ENCODE peak calls at places on chromosomes 13 and 19, in seven cellular contexts. U is pancreas, K is hepatocyte, R is body of pancreas, F is keratinocyte, L is HCT116, X is tibial nerve. O is an unnamed sample. For H3K27me3, the result is how much of the 10 kb centered on the place peaks cover.

GRCh38 chr13:80755925-80756324 is 415.0 kb upstream of the SPRY2 start:
- DNase-seq in L (no peak), U (no peak), F (no peak), K (peak), X (no peak), R (no peak), O (no peak)

GRCh38 chr19:10271543-10272086 is 695 bp downstream of the ICAM1 start:
- DNase-seq in K (no peak), U (no peak), R (no peak), F (no peak), X (no peak), L (no peak), O (no peak)

GRCh38 chr19:13839193-13839937 is 37.6 kb upstream of the NANOS3 start:
- DNase-seq in X (peak), F (no peak), U (peak), R (peak), L (no peak), K (peak), O (no peak)

GRCh38 chr13:33057019-33057785 is 41.0 kb downstream of the KL start:
- DNase-seq in L (no peak), F (no peak), U (no peak), R (no peak), X (peak), K (no peak), O (no peak)

GRCh38 chr13:112635323-112635722 is 47.4 kb upstream of the TUBGCP3 start:
- DNase-seq in K (no peak), R (no peak), F (no peak), L (no peak), X (no peak), U (peak), O (no peak)

GRCh38 chr13:112893570-112894422 is 75.2 kb upstream of the MCF2L start:
- DNase-seq in K (peak), U (peak), L (no peak), R (peak), X (no peak), F (no peak), O (no peak)

GRCh38 chr13:74554581-74555290 is 420.5 kb upstream of the KLF12 start:
- DNase-seq in U (no peak), L (no peak), X (no peak), R (no peak), K (no peak), F (no peak), O (no peak)

GRCh38 chr13:101230271-101230890 is 185.9 kb downstream of the NALCN start:
- DNase-seq in K (no peak), L (no peak), R (no peak), X (no peak), F (no peak), U (no peak), O (peak)

GRCh38 chr13:37074703-37075102 is 15.2 kb upstream of the SUPT20H start:
- DNase-seq in U (no peak), L (peak), X (no peak), F (no peak), R (no peak), K (peak), O (no peak)

GRCh38 chr13:113771709-113772331 is 12.8 kb downstream of the TMEM255B start:
- DNase-seq in L (no peak), F (no peak), K (no peak), R (no peak), U (no peak), X (no peak), O (no peak)

GRCh38 chr13:42216422-42216735 is 55.6 kb upstream of the AKAP11 start:
- DNase-seq in X (no peak), F (no peak), L (no peak), U (no peak), K (no peak), R (no peak), O (no peak)

GRCh38 chr13:113209880-113210421 is 538 bp downstream of the CUL4A start:
- DNase-seq in L (peak), U (peak), F (no peak), K (peak), X (no peak), R (peak), O (peak)

GRCh38 chr19:19338082-19338481 is 17.5 kb downstream of the MAU2 start:
- DNase-seq in U (no peak), L (no peak), X (no peak), K (no peak), R (no peak), F (no peak), O (no peak)

GRCh38 chr19:30931307-30931706 is 417.9 kb downstream of the TSHZ3 start:
- DNase-seq in R (no peak), K (no peak), F (no peak), X (no peak), U (no peak), L (no peak), O (no peak)
- H3K27me3 ChIP-seq in R (under half), K (under half), F (under half), X (under half), U (under half), L (under half), O (under half)

GRCh38 chr13:66224644-66225043 is 1005.5 kb downstream of the PCDH9 start:
- DNase-seq in L (no peak), F (no peak), U (no peak), K (no peak), X (no peak), R (no peak), O (no peak)
- H3K27me3 ChIP-seq in L (under half), F (under half), U (under half), K (under half), X (under half), R (under half), O (under half)

DNA sequence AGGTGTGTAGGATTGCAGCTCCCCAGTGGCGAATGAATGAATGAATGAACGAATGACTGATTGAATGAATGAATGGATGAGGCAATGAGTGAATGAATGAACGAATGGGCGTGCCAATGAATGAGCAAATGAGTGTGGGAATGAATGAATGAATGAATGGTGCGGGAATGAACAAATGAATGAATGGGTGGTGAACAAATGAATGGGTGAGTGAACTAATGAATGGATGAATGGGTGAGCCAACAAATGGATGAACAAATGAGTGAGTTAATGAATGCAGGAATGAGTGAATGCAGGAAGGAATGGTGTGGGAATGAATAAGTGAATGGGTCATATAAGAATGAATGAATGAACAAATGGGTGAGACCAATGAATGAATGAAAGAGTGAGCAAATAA is 14.7 kb downstream of the ANKRD24 start:
- DNase-seq in L (no peak), F (no peak), X (no peak), K (no peak), U (no peak), R (no peak), O (no peak)
- H3K27me3 ChIP-seq in L (under half), F (under half), X (under half), K (half or more), U (under half), R (under half), O (under half)

GRCh38 chr19:1860821-1861598 is 2.4 kb downstream of the KLF16 start:
- DNase-seq in F (no peak), R (no peak), L (no peak), X (no peak), U (no peak), K (no peak), O (no peak)

GRCh38 chr19:1860133-1860775 is 3.1 kb downstream of the KLF16 start:
- DNase-seq in X (no peak), L (no peak), F (no peak), K (peak), R (peak), U (no peak), O (peak)

GRCh38 chr19:1857648-1858326 is 5.6 kb downstream of the KLF16 start:
- DNase-seq in U (no peak), K (no peak), F (no peak), X (no peak), L (no peak), R (peak), O (no peak)

GRCh38 chr19:1858412-1859081 is 4.8 kb downstream of the KLF16 start:
- DNase-seq in K (no peak), X (no peak), R (no peak), L (no peak), F (no peak), U (no peak), O (no peak)

DNA sequence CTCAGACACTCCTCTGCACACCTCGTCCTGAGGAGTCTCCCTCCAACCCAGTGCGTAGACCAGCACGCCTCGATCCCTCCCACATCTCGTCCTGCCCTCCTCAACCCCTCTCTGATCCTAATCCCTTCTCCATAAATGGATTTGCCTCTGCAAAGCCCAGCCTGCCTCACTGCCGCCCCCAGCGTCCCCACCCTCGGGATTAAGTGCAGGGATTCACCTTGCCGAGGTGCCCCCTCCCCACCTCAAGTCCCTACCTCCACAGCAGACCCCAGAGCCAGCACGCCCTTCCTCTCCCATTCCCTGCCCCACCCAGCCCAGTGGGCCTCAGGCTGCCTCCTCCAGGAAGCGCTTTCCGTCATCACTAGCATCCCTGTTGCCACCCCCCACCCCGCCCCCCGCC is 4.1 kb downstream of the KLF16 start:
- DNase-seq in K (no peak), U (no peak), R (no peak), X (no peak), L (no peak), F (no peak), O (no peak)
- H3K27me3 ChIP-seq in K (under half), U (under half), R (under half), X (under half), L (under half), F (under half), O (under half)

GRCh38 chr19:51224163-51224641 is 678 bp upstream of the CD33 start:
- DNase-seq in F (no peak), R (no peak), K (no peak), U (no peak), X (no peak), L (no peak), O (no peak)

DNA sequence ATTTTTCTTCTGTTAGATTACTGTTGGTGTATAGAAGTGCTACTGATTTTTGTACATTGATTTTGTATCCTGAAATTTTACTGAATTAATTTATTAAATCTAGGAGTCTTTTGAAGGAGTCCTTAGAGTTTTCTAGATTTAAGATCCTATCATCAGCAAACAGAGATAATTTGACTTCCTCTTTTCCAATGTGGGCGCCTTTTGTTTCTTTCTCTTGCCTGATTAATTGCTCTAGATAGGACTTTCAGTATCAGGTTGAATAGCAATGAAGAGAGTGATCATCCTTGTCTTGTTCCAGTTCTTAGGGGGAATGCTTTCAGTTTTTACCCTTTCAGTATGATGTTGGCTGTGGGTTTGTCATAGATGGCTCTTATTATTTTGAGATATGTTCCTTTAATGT is 5.6 kb upstream of the CD33 start:
- DNase-seq in U (no peak), R (no peak), L (no peak), F (no peak), K (no peak), X (no peak), O (no peak)
- H3K27me3 ChIP-seq in U (under half), R (under half), L (under half), F (under half), K (under half), X (under half), O (under half)

GRCh38 chr19:49430678-49431329 is 5.6 kb downstream of the GFY start:
- DNase-seq in K (no peak), F (no peak), U (no peak), X (no peak), R (no peak), L (no peak), O (peak)
- H3K27me3 ChIP-seq in K (half or more), F (half or more), U (under half), X (under half), R (half or more), L (under half), O (under half)